ENCODE peak calls at places on chromosomes 16 and 17, in ten cellular contexts. M is GM12878, H is OCI-LY7, T is fibroblast of lung, R is H9, A is mammary epithelial cell, Z is PC-9, V is neural progenitor cell, N is H1, Q is GM23338. L is an unnamed sample. For H3K4me1 and H4K20me1, the result is how much of the 10 kb centered on the place peaks cover.

GRCh38 chr17:79007504-79008381 is 1.8 kb downstream of the CANT1 start:
- DNase-seq in M (no peak), H (no peak), T (no peak), R (no peak), A (no peak), Z (no peak), V (no peak), N (no peak), Q (no peak), L (no peak)

GRCh38 chr16:66375451-66375850 is 9.0 kb downstream of the CDH5 start:
- DNase-seq in M (no peak), H (no peak), T (no peak), R (no peak), A (no peak), Z (no peak), V (no peak), N (no peak), Q (no peak), L (no peak)

GRCh38 chr16:30655815-30656347 is 2.4 kb upstream of the FBRS start:
- DNase-seq in M (no peak), H (no peak), T (no peak), R (no peak), A (no peak), Z (no peak), V (no peak), N (no peak), Q (no peak), L (no peak)

GRCh38 chr16:87635541-87636049 is 33.3 kb downstream of the JPH3 start:
- DNase-seq in M (no peak), H (peak), T (peak), R (peak), A (peak), Z (peak), V (peak), N (no peak), Q (peak), L (peak)

GRCh38 chr17:3732171-3732570 is 8.5 kb downstream of the HASPIN start:
- DNase-seq in M (peak), H (peak), T (peak), R (no peak), A (no peak), Z (no peak), V (no peak), N (no peak), Q (no peak), L (no peak)

GRCh38 chr17:75031972-75032895 is 14.5 kb downstream of the ATP5PD start:
- DNase-seq in M (no peak), H (no peak), T (peak), R (peak), A (peak), Z (peak), V (peak), N (no peak), Q (peak), L (peak)

GRCh38 chr16:51401673-51402072 is 250.6 kb upstream of the SALL1 start:
- DNase-seq in M (no peak), H (no peak), T (no peak), R (no peak), A (no peak), Z (no peak), V (no peak), N (no peak), Q (no peak), L (no peak)

GRCh38 chr17:59706900-59707181 is 389 bp downstream of the PTRH2 start:
- DNase-seq in M (no peak), H (no peak), T (no peak), R (no peak), A (no peak), Z (no peak), V (no peak), N (no peak), Q (no peak), L (no peak)

GRCh38 chr16:19281246-19281645 is 4.3 kb upstream of the CLEC19A start:
- DNase-seq in M (no peak), H (no peak), T (no peak), R (no peak), A (no peak), Z (no peak), V (no peak), N (no peak), Q (no peak), L (no peak)

GRCh38 chr17:29048440-29049360 is 5.8 kb downstream of the PIPOX start:
- DNase-seq in M (no peak), H (no peak), T (no peak), R (no peak), A (no peak), Z (no peak), V (peak), N (no peak), Q (peak), L (no peak)

GRCh38 chr16:79380990-79381389 is 219.5 kb downstream of the MAF start:
- DNase-seq in M (no peak), H (no peak), T (peak), R (no peak), A (no peak), Z (no peak), V (no peak), N (no peak), Q (no peak), L (no peak)

GRCh38 chr16:8866884-8867482 is 1.8 kb downstream of the CARHSP1 start:
- DNase-seq in M (no peak), H (no peak), T (no peak), R (no peak), A (no peak), Z (no peak), V (peak), N (no peak), Q (no peak), L (no peak)

GRCh38 chr16:8867483-8868271 is 1.1 kb downstream of the CARHSP1 start:
- DNase-seq in M (no peak), H (peak), T (no peak), R (no peak), A (no peak), Z (no peak), V (peak), N (no peak), Q (no peak), L (no peak)

GRCh38 chr16:8869212-8869987 is 594 bp upstream of the CARHSP1 start:
- DNase-seq in M (no peak), H (peak), T (no peak), R (peak), A (no peak), Z (no peak), V (peak), N (no peak), Q (peak), L (no peak)

GRCh38 chr16:8866118-8866883 is 2.5 kb downstream of the CARHSP1 start:
- DNase-seq in M (no peak), H (no peak), T (no peak), R (peak), A (no peak), Z (no peak), V (peak), N (peak), Q (peak), L (no peak)

GRCh38 chr16:8868272-8869211 is at the start of gene CARHSP1:
- DNase-seq in M (peak), H (peak), T (peak), R (peak), A (peak), Z (peak), V (peak), N (peak), Q (peak), L (peak)
- H3K4me1 ChIP-seq in M (under half), H (half or more), T (under half), R (under half), A (under half), Z (under half), V (under half), N (under half), Q (under half), L (under half)

DNA sequence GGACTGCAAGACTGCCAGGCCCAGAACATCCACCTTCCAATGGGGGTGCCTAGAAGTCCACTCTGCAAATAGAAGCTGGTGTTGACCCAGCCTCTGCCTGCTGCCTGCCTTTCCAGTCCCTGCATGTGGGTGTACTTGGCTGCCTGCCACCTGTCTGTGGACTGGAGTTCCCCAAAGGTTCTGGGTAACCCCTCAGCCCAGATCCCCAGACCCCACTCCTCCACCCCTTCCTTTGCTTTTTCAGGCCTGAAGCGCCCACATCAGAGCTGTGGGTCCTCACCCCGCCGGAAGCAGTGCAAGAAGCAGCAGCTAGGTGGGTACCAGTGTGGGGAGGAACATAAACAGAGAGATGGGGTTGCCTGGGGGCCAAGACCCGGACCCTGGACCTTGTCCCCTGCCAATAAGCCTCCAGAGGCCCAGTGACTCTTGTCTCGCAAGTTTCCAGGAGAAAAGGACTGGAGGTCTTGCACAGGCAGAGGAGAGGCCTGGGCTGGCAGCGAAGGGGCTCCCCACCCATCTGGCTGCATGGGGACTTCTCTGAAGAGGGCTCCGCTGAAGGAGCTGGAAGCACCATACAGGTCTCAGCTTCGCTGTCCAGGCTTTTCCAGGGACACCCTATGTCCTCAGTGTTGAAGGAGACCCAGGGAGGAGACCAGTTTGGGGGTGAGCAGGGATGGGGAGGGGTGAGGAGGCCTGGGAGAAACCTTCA is 34.3 kb downstream of the NLRC5 start:
- DNase-seq in M (no peak), H (no peak), T (no peak), R (no peak), A (no peak), Z (no peak), V (no peak), N (no peak), Q (no peak), L (no peak)
- H2AFZ ChIP-seq in M (no peak), H (no peak), T (no peak), R (no peak), A (no peak), Z (no peak), V (no peak), N (no peak), Q (no peak), L (no peak)

GRCh38 chr16:81461243-81461642 is 16.6 kb downstream of the CMIP start:
- DNase-seq in M (no peak), H (no peak), T (no peak), R (no peak), A (no peak), Z (no peak), V (no peak), N (no peak), Q (no peak), L (no peak)

GRCh38 chr16:81463296-81463890 is 18.8 kb downstream of the CMIP start:
- DNase-seq in M (no peak), H (no peak), T (no peak), R (no peak), A (no peak), Z (no peak), V (no peak), N (no peak), Q (no peak), L (no peak)

GRCh38 chr16:81462683-81463082 is 18.1 kb downstream of the CMIP start:
- DNase-seq in M (no peak), H (no peak), T (no peak), R (no peak), A (no peak), Z (no peak), V (no peak), N (no peak), Q (no peak), L (no peak)

GRCh38 chr16:81460075-81460474 is 15.5 kb downstream of the CMIP start:
- DNase-seq in M (no peak), H (no peak), T (no peak), R (no peak), A (no peak), Z (no peak), V (no peak), N (no peak), Q (no peak), L (no peak)

DNA sequence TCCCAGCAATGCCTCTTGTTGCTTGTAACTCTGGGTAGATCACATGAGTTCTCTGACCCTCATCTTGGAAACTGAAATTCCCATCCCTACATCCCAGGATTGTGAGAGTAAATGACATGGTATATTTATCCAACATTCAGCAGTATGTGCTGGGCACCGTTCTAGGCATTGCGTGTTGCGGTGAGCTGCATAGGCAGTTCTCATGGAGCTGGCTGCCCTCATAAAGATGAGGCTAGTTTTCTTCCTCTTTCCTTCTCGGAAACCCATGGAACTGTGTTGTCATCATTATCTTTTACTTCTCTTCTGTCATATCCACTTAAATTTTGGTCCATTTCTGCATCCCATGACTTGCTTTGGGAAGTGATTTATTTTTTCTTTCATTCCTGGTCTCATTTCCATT is 17.1 kb downstream of the CMIP start:
- DNase-seq in M (no peak), H (no peak), T (no peak), R (no peak), A (no peak), Z (no peak), V (no peak), N (no peak), Q (no peak), L (no peak)
- H4K20me1 ChIP-seq in M (under half), H (under half), T (under half), R (under half), A (under half), Z (half or more), V (half or more), N (under half), Q (half or more), L (half or more)

GRCh38 chr17:77142689-77143088 is 1.9 kb downstream of the SEC14L1 start:
- DNase-seq in M (no peak), H (peak), T (no peak), R (no peak), A (no peak), Z (no peak), V (no peak), N (no peak), Q (no peak), L (peak)
- H3K4me1 ChIP-seq in M (under half), H (half or more), T (under half), R (under half), A (under half), Z (half or more), V (under half), N (under half), Q (under half), L (half or more)

GRCh38 chr16:89166696-89167424 is 4.7 kb upstream of the CDH15 start:
- DNase-seq in M (no peak), H (no peak), T (no peak), R (no peak), A (no peak), Z (no peak), V (no peak), N (no peak), Q (no peak), L (no peak)

GRCh38 chr16:89168381-89169189 is 3.0 kb upstream of the CDH15 start:
- DNase-seq in M (no peak), H (peak), T (no peak), R (no peak), A (no peak), Z (no peak), V (no peak), N (no peak), Q (no peak), L (no peak)

GRCh38 chr16:89169778-89170177 is 1.8 kb upstream of the CDH15 start:
- DNase-seq in M (no peak), H (no peak), T (no peak), R (no peak), A (no peak), Z (no peak), V (no peak), N (no peak), Q (no peak), L (no peak)

GRCh38 chr16:89164847-89165684 is 6.5 kb upstream of the CDH15 start:
- DNase-seq in M (no peak), H (no peak), T (no peak), R (no peak), A (no peak), Z (no peak), V (no peak), N (no peak), Q (no peak), L (no peak)

GRCh38 chr16:89167425-89167941 is 4.1 kb upstream of the CDH15 start:
- DNase-seq in M (peak), H (peak), T (peak), R (peak), A (peak), Z (peak), V (peak), N (peak), Q (peak), L (peak)
- H2AFZ ChIP-seq in M (peak), H (no peak), T (peak), R (no peak), A (peak), Z (no peak), V (peak), N (no peak), Q (no peak), L (no peak)

L was measured in PC-3.